ENCODE peak calls at places on chromosomes 13 and 19, in six cellular contexts. X is GM23248, Z is PC-9, J is Karpas-422, Q is MM.1S, M is HCT116. A is an unnamed sample. For H4K20me1 and H3K9me2, the result is how much of the 10 kb centered on the place peaks cover.

GRCh38 chr13:79765331-79765730 is 284.4 kb downstream of the NDFIP2 start:
- DNase-seq in Q (no peak), X (no peak), Z (no peak), M (no peak), J (no peak), A (no peak)

GRCh38 chr13:38879278-38879677 is 111.4 kb downstream of the STOML3 start:
- DNase-seq in Z (no peak), X (no peak), J (no peak), M (no peak), Q (no peak), A (no peak)

GRCh38 chr19:48587387-48587786 is 19.2 kb upstream of the SPACA4 start:
- DNase-seq in Q (no peak), Z (no peak), J (no peak), M (no peak), X (no peak), A (no peak)

GRCh38 chr13:45242070-45242469 is 41.2 kb upstream of the KCTD4 start:
- DNase-seq in M (peak), J (no peak), X (peak), Q (no peak), Z (peak), A (no peak)

GRCh38 chr13:41622545-41623429 is 165.4 kb downstream of the RGCC start:
- DNase-seq in J (no peak), Z (no peak), Q (no peak), M (no peak), X (peak), A (peak)

GRCh38 chr13:102757006-102757405 is 16.6 kb downstream of the TEX30 start:
- DNase-seq in Z (no peak), J (no peak), X (no peak), M (no peak), Q (no peak), A (no peak)

GRCh38 chr19:47406711-47407416 is 12.5 kb downstream of the MEIS3 start:
- DNase-seq in M (no peak), J (no peak), Z (no peak), X (peak), Q (peak), A (no peak)

GRCh38 chr13:33328691-33329090 is 43.1 kb upstream of the STARD13 start:
- DNase-seq in Q (no peak), Z (peak), J (no peak), M (no peak), X (no peak), A (no peak)

GRCh38 chr19:40716031-40716654 is 543 bp downstream of the COQ8B start:
- DNase-seq in M (peak), J (peak), Q (no peak), Z (no peak), X (peak), A (peak)

GRCh38 chr19:6811906-6812305 is 39.4 kb downstream of the VAV1 start:
- DNase-seq in M (peak), Z (no peak), J (peak), Q (no peak), X (peak), A (peak)

GRCh38 chr19:48274173-48274572 is 4.3 kb downstream of the ZNF114 start:
- DNase-seq in M (no peak), Q (no peak), J (no peak), Z (no peak), X (peak), A (no peak)

GRCh38 chr13:97757807-97758206 is 195.7 kb upstream of the IPO5 start:
- DNase-seq in Z (no peak), X (no peak), M (no peak), J (no peak), Q (no peak), A (no peak)

GRCh38 chr19:10776900-10777650 is 58.9 kb downstream of the TMED1 start:
- DNase-seq in X (no peak), Q (peak), M (no peak), J (no peak), Z (no peak), A (peak)

GRCh38 chr19:10774893-10775292 is 57.0 kb downstream of the DNM2 start:
- DNase-seq in M (no peak), X (no peak), Z (no peak), Q (no peak), J (no peak), A (no peak)

GRCh38 chr19:10768936-10769335 is 51.1 kb downstream of the DNM2 start:
- DNase-seq in X (no peak), Q (no peak), M (no peak), Z (no peak), J (no peak), A (peak)

GRCh38 chr19:10769533-10770491 is 51.9 kb downstream of the DNM2 start:
- DNase-seq in Z (no peak), Q (no peak), X (peak), M (no peak), J (peak), A (peak)

GRCh38 chr19:10773969-10774368 is 56.1 kb downstream of the DNM2 start:
- DNase-seq in Z (peak), X (no peak), Q (peak), M (no peak), J (no peak), A (peak)
- H4K20me1 ChIP-seq in Z (under half), X (under half), Q (under half), M (under half), J (under half), A (under half)

GRCh38 chr19:31408460-31409124 is 59.4 kb upstream of the TSHZ3 start:
- DNase-seq in X (peak), Q (no peak), M (no peak), Z (no peak), J (no peak), A (no peak)
- H3K9me2 ChIP-seq in X (under half), Q (under half), M (under half), Z (under half), J (under half), A (under half)

GRCh38 chr19:15293751-15294505 is 38.4 kb downstream of the BRD4 start:
- DNase-seq in Z (no peak), M (no peak), J (no peak), X (peak), Q (peak), A (no peak)

GRCh38 chr19:15291089-15291488 is 41.2 kb downstream of the BRD4 start:
- DNase-seq in J (no peak), M (no peak), X (peak), Z (no peak), Q (no peak), A (no peak)

GRCh38 chr19:15291666-15292065 is 40.7 kb downstream of the BRD4 start:
- DNase-seq in Q (no peak), Z (no peak), J (peak), X (peak), M (no peak), A (no peak)

GRCh38 chr19:15292847-15293582 is 39.3 kb downstream of the BRD4 start:
- DNase-seq in J (no peak), X (no peak), M (no peak), Z (no peak), Q (peak), A (peak)

GRCh38 chr19:15292140-15292539 is 40.2 kb downstream of the BRD4 start:
- DNase-seq in J (no peak), Z (no peak), Q (no peak), X (no peak), M (no peak), A (no peak)
- H4K20me1 ChIP-seq in J (half or more), Z (half or more), Q (half or more), X (half or more), M (under half), A (half or more)

DNA sequence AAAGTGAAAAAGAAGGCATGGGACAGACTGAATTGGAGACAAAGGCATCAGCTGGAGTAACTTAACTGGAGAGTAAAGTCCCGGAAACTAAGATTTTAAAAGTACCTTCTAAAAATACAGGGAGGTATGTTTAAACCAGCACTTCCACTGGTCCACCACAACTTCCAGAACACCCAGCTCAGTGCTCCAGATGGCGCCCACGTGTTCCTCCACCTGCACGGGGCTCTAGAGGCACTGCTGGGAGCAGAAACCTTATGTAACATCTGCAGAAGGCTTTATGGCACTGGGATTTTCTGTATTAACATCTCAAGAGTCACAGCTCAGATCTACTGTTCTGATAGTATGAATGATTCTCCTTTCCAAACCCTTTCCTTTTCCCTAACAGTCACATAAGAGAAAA is 252.1 kb downstream of the DCLK1 start:
- DNase-seq in X (no peak), J (no peak), M (no peak), Q (peak), Z (no peak), A (no peak)
- H3K9me2 ChIP-seq in X (under half), J (under half), M (under half), Q (under half), Z (under half), A (under half)

GRCh38 chr19:39412867-39413268 is 399 bp downstream of the PLEKHG2 start:
- DNase-seq in M (no peak), Q (no peak), X (no peak), Z (no peak), J (no peak), A (no peak)
- H4K20me1 ChIP-seq in M (under half), Q (under half), X (under half), Z (under half), J (under half), A (under half)

DNA sequence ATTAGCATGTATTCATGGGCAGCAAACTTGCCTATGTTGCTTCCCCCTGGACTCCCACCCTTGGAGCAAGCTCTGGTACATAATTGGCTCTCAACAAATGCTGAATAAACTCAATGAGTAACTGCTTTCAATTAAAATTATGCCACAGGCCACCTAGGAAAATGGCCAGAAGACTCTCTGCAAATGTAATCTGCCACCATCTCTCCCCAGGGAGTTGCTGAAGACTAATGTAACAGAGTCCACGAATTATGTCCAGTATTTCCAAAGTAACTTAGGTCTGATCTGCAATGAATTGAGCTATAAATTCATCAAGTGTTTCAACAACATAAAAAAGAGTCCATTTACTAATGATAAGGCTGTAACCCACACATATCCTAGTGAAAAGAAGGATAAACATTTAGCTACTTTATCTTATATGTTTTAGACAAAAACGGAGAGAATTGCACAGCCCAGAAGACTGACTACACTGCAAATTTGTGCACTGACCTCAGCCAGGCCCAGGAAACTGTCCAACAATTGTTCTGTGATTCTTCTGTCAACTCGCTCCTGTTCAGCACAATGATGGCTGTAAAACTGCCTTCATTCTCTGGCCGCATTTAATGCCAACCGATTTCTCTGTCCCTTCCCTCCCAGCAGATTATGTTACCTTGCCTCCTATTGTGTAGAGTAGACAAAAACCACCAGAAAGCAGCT is 808.6 kb upstream of the ARGLU1 start:
- DNase-seq in X (peak), M (no peak), Q (no peak), J (no peak), Z (no peak), A (no peak)
- H3K9me2 ChIP-seq in X (under half), M (under half), Q (under half), J (under half), Z (under half), A (under half)